ENCODE peak calls at places on chromosomes 13 and 19, in four cellular contexts. One of them, this sample, is unnamed.

GRCh38 chr19:28292822-28293500 is 920.0 kb downstream of the UQCRFS1 start:
- DNase-seq in lung: no peak
- DNase-seq in H1: no peak
- DNase-seq in Panc1: no peak
- DNase-seq in this sample: no peak

GRCh38 chr19:28468701-28469459 is 744.1 kb downstream of the UQCRFS1 start:
- DNase-seq in Panc1: no peak
- DNase-seq in lung: no peak
- DNase-seq in H1: no peak
- DNase-seq in this sample: no peak

GRCh38 chr13:113544896-113545295 is 39.7 kb upstream of the TFDP1 start:
- DNase-seq in H1: no peak
- DNase-seq in lung: no peak
- DNase-seq in Panc1: no peak
- DNase-seq in this sample: no peak

GRCh38 chr19:43639507-43640423 is at the start of gene CADM4:
- DNase-seq in H1: no peak
- DNase-seq in Panc1: no peak
- DNase-seq in lung: no peak
- DNase-seq in this sample: no peak

GRCh38 chr19:48696353-48697010 is 711 bp downstream of the FUT2 start:
- DNase-seq in lung: no peak
- DNase-seq in H1: no peak
- DNase-seq in Panc1: no peak
- DNase-seq in this sample: no peak

GRCh38 chr19:55252760-55253159 is 6.1 kb downstream of the PPP6R1 start:
- DNase-seq in H1: no peak
- DNase-seq in lung: no peak
- DNase-seq in Panc1: no peak
- DNase-seq in this sample: no peak

GRCh38 chr19:44356383-44357111 is at the start of gene ZNF112:
- DNase-seq in Panc1: peak; percentile 69
- DNase-seq in H1: peak; percentile 79
- DNase-seq in lung: peak; percentile 92
- DNase-seq in this sample: peak; percentile 89

GRCh38 chr13:43433691-43434121 is 353.1 kb downstream of the ENOX1 start:
- DNase-seq in Panc1: no peak
- DNase-seq in H1: no peak
- DNase-seq in lung: no peak
- DNase-seq in this sample: no peak

GRCh38 chr19:2168619-2169424 is 5.1 kb downstream of the DOT1L start:
- DNase-seq in H1: no peak
- DNase-seq in lung: peak; percentile 99
- DNase-seq in Panc1: peak; percentile 94
- DNase-seq in this sample: peak; percentile 97

GRCh38 chr13:79771493-79771892 is 290.5 kb downstream of the NDFIP2 start:
- DNase-seq in H1: no peak
- DNase-seq in lung: no peak
- DNase-seq in Panc1: no peak
- DNase-seq in this sample: no peak

GRCh38 chr13:38670627-38671026 is 16.2 kb upstream of the FREM2 start:
- DNase-seq in Panc1: no peak
- DNase-seq in H1: no peak
- DNase-seq in lung: no peak
- DNase-seq in this sample: no peak

GRCh38 chr19:38942471-38943181 is 11.9 kb downstream of the MRPS12 start:
- DNase-seq in lung: no peak
- DNase-seq in H1: no peak
- DNase-seq in Panc1: no peak
- DNase-seq in this sample: no peak

GRCh38 chr13:36323951-36324566 is 22.1 kb downstream of the SPART start:
- DNase-seq in Panc1: no peak
- DNase-seq in H1: no peak
- DNase-seq in lung: no peak
- DNase-seq in this sample: no peak

GRCh38 chr19:46427518-46427917 is 1.2 kb downstream of the PNMA8C start:
- DNase-seq in H1: no peak
- DNase-seq in lung: no peak
- DNase-seq in Panc1: no peak
- DNase-seq in this sample: no peak
- H3K4me3 ChIP-seq in H1: no peak overlapping the region
- H3K4me3 ChIP-seq in lung: no peak overlapping the region
- H3K4me3 ChIP-seq in Panc1: no peak overlapping the region
- H3K4me3 ChIP-seq in this sample: no peak overlapping the region

DNA sequence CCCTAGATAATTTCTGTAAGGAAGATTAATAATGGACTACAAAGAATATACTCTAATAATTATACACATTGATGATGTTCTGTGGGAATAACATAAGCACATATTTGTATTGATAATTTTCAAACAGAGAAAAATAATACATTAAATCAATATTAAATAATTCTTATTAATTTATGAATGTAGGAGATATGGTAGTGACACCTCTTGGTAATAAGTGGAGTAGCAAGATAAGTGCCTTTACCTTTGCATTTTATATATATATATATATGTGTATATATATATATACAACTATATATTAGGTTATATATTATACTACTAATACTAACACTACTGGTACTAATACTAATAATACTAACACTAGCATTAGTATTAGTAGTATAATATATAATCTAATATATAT is 905.8 kb downstream of the SLITRK1 start:
- DNase-seq in lung: no peak
- DNase-seq in H1: no peak
- DNase-seq in Panc1: no peak
- DNase-seq in this sample: no peak
- TF ChIP-seq CTCF in lung: no peak
- TF ChIP-seq CTCF in H1: no peak
- TF ChIP-seq CTCF in Panc1: no peak
- TF ChIP-seq CTCF in this sample: no peak

GRCh38 chr19:14560776-14561108 is 11.1 kb downstream of the NDUFB7 start:
- DNase-seq in H1: no peak
- DNase-seq in lung: no peak
- DNase-seq in Panc1: no peak
- DNase-seq in this sample: no peak
- H3K4me1 ChIP-seq in H1: peaks cover 43% of the 10 kb centered on the region
- H3K4me1 ChIP-seq in lung: peaks cover 18% of the 10 kb centered on the region
- H3K4me1 ChIP-seq in Panc1: peaks cover 56% of the 10 kb centered on the region
- H3K4me1 ChIP-seq in this sample: peaks cover 70% of the 10 kb centered on the region

GRCh38 chr19:35963514-35963913 is 27.3 kb downstream of the LRFN3 start:
- DNase-seq in H1: no peak
- DNase-seq in Panc1: no peak
- DNase-seq in lung: no peak
- DNase-seq in this sample: no peak

GRCh38 chr19:35966771-35967170 is 28.2 kb upstream of the SDHAF1 start:
- DNase-seq in Panc1: no peak
- DNase-seq in H1: no peak
- DNase-seq in lung: no peak
- DNase-seq in this sample: no peak
- H3K4me3 ChIP-seq in Panc1: no peak overlapping the region
- H3K4me3 ChIP-seq in H1: no peak overlapping the region
- H3K4me3 ChIP-seq in lung: no peak overlapping the region
- H3K4me3 ChIP-seq in this sample: no peak overlapping the region

GRCh38 chr19:20513179-20513934 is 52.2 kb downstream of the ZNF737 start:
- DNase-seq in H1: no peak
- DNase-seq in lung: peak; percentile 33
- DNase-seq in Panc1: no peak
- DNase-seq in this sample: no peak
- TF ChIP-seq CTCF in H1: no peak
- TF ChIP-seq CTCF in lung: no peak
- TF ChIP-seq CTCF in Panc1: peak; percentile 17
- TF ChIP-seq CTCF in this sample: no peak

GRCh38 chr19:16457195-16457953 is 14.4 kb downstream of the EPS15L1 start:
- DNase-seq in Panc1: no peak
- DNase-seq in lung: no peak
- DNase-seq in H1: no peak
- DNase-seq in this sample: no peak
- H3K4me1 ChIP-seq in Panc1: peaks cover 24% of the 10 kb centered on the region
- H3K4me1 ChIP-seq in lung: peaks cover 9% of the 10 kb centered on the region
- H3K4me1 ChIP-seq in H1: peaks cover 29% of the 10 kb centered on the region
- H3K4me1 ChIP-seq in this sample: peaks cover 75% of the 10 kb centered on the region

This sample was measured in vagina.